ENCODE peak calls at places on chromosomes 12 and 14, in nine cellular contexts. X, K, P, G, T, H, Y, C and R are unnamed samples.

GRCh38 chr12:66296171-66296683 is 6.1 kb upstream of the HELB start:
- DNase-seq in P (no peak), C (no peak), X (no peak), H (no peak), K (no peak), G (no peak), Y (no peak), T (no peak), R (no peak)

GRCh38 chr12:112524676-112525425 is 106.1 kb downstream of the PTPN11 start:
- DNase-seq in H (no peak), X (peak), K (peak), T (no peak), P (no peak), G (no peak), C (peak), Y (peak), R (peak)

GRCh38 chr12:20376984-20377383 is 8.6 kb downstream of the PDE3A start:
- DNase-seq in G (no peak), Y (no peak), X (peak), H (no peak), K (peak), T (no peak), P (no peak), C (peak), R (peak)

GRCh38 chr12:29024117-29024516 is 125.0 kb upstream of the FAR2 start:
- DNase-seq in T (no peak), H (no peak), K (no peak), X (no peak), P (peak), C (no peak), Y (peak), G (no peak), R (no peak)

GRCh38 chr12:6954754-6955461 is 3.8 kb downstream of the PTPN6 start:
- DNase-seq in T (no peak), G (no peak), P (no peak), Y (no peak), H (no peak), K (no peak), X (no peak), C (no peak), R (no peak)

GRCh38 chr12:33763331-33763730 is 259.0 kb upstream of the ALG10 start:
- DNase-seq in T (no peak), Y (no peak), P (no peak), X (no peak), H (no peak), C (no peak), G (no peak), K (no peak), R (no peak)

GRCh38 chr14:105275267-105275946 is 25.4 kb downstream of the BRF1 start:
- DNase-seq in C (no peak), X (peak), Y (no peak), K (peak), H (no peak), G (peak), P (no peak), T (no peak), R (no peak)

GRCh38 chr12:106248849-106249371 is 1.1 kb upstream of the CKAP4 start:
- DNase-seq in Y (no peak), G (no peak), X (peak), K (peak), C (no peak), H (no peak), P (no peak), T (no peak), R (no peak)

GRCh38 chr14:67411820-67412421 is at the start of gene PLEK2:
- DNase-seq in P (no peak), K (peak), C (peak), H (peak), Y (peak), X (peak), T (no peak), G (no peak), R (peak)

GRCh38 chr14:34981743-34982420 is 910 bp upstream of the SRP54 start:
- DNase-seq in K (no peak), X (no peak), G (peak), C (peak), P (no peak), H (peak), T (no peak), Y (peak), R (peak)

GRCh38 chr12:57461326-57461903 is 1.8 kb downstream of the GLI1 start:
- DNase-seq in G (no peak), C (peak), K (peak), P (peak), H (peak), Y (peak), X (peak), T (peak), R (no peak)

GRCh38 chr14:53325176-53325806 is 172.2 kb upstream of the DDHD1 start:
- DNase-seq in H (no peak), Y (peak), G (no peak), T (no peak), P (no peak), X (no peak), K (peak), C (no peak), R (no peak)

GRCh38 chr14:102348376-102348775 is 14.3 kb downstream of the CINP start:
- DNase-seq in T (no peak), K (no peak), G (no peak), P (no peak), C (no peak), Y (no peak), X (no peak), H (no peak), R (no peak)

GRCh38 chr14:105879503-105879866 is 353.1 kb downstream of the TMEM121 start:
- DNase-seq in H (no peak), K (no peak), Y (no peak), T (no peak), G (no peak), P (no peak), C (no peak), X (no peak), R (no peak)

GRCh38 chr12:53300187-53300586 is 692 bp downstream of the MYG1 start:
- DNase-seq in H (no peak), G (peak), Y (peak), T (no peak), P (no peak), C (peak), K (peak), X (peak), R (no peak)

GRCh38 chr12:64714551-64714968 is 44.6 kb downstream of the GNS start:
- DNase-seq in H (no peak), Y (no peak), G (no peak), P (no peak), K (no peak), T (no peak), X (no peak), C (no peak), R (no peak)

DNA sequence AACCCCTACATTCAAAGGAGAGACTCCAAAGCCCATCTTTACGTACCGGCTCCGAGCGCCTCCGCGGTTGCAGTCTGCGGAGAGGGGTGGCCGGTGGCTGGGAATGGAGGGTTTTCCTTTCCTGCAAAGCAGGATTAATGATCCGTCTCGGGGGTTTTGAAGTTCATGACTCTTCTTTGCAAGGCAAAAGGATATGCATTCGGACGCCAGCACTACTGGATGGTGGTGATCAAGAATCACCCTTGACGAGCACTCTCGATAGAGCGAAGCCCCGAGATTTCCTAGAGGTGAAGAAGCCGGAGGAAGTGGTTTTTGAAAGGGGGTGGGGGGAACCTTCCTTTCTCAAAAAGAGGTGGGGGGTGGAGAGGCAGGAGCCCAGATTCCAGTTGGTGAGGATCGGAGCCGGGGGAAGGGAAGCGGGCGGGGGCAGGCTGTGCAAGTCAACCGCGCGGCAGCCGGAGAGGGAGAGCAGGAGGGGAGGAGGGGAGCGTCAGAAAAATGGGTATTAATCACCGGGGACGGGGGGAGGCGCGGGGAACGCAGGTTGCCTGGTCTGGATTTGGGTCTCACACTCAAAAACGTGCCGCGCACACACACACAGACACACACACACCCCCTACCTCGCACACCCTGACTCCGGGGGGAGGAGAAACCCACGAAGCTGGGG is at the start of gene GRIN2B:
- DNase-seq in C (peak), P (no peak), G (no peak), Y (peak), H (peak), X (no peak), K (no peak), T (no peak), R (peak)
- H3K4me3 ChIP-seq in C (peak), P (no peak), G (no peak), Y (peak), H (peak), X (no peak), K (no peak), T (no peak), R (peak)

DNA sequence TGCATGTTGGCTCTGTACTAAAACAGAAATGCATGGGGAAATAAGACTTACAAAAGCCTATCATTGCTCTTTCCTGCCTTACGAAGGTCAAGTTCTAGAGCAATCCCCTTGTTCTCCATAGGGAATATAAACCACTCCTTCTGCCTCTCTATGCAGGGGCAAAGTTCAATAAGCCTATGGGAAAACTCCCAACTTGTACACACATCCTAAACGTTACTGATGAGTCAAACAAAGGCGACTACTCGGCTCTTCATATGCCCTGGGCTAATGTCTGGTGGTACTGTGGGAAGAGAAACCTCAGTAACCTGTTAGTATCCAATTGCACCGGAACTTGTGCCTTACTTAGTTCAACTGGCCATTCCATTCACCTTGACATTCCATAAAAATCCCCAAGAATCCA is 32.7 kb downstream of the PRMT8 start:
- DNase-seq in K (no peak), H (peak), P (no peak), Y (no peak), G (no peak), X (no peak), C (no peak), T (no peak), R (no peak)
- TF ChIP-seq CTCF in K (no peak), H (no peak), P (no peak), Y (no peak), G (no peak), X (no peak), C (no peak), T (no peak), R (no peak)

DNA sequence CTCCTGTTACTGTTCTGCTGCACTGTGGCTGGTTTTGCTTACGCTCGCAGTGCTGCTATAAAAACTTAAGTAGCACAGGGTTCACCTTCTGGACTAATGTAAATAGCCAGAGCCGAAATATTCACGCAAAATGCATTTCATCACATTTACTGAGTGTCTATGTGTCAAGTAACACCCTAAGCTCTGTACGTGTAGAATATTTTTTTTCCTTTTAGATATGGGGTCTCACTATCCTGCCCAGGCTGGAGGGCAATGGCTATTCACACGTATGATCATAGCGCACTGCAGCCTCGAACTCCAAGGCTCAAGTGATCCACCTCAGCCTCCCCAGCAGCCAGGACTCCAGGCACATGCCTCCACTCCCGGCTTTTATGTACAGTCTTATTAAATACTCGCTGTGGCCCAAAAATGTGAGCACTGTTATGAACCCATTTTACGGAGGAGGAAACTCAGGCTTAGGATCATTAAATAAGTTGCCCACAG is 60.8 kb upstream of the RIMBP2 start:
- DNase-seq in G (no peak), T (no peak), P (no peak), H (no peak), Y (no peak), C (no peak), X (no peak), K (no peak), R (no peak)
- H3K4me3 ChIP-seq in G (peak), T (no peak), P (no peak), H (no peak), Y (no peak), C (no peak), X (no peak), K (no peak), R (no peak)

DNA sequence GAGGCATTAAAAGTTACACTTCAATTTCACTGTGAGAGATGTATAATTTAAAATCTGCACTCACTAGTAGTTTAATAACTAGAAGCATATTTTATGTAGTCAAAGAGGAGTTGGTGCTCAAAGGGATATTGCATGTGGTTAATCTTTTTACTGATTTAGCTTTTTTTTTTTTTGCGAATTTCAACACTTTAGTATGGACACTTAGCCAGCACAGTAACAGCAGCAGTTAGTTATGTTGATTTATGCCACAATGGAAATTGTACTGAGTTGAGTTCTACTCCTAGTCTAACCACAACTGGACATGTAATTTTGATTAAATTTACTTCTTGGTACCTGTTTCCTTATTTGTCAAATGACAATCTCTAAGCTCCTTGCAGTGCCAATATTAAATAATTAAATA is 104.2 kb downstream of the RERG start:
- DNase-seq in K (no peak), X (no peak), H (no peak), C (no peak), P (no peak), T (no peak), G (no peak), Y (no peak), R (no peak)
- TF ChIP-seq CTCF in K (no peak), X (no peak), H (no peak), C (no peak), P (no peak), T (no peak), G (no peak), Y (no peak), R (no peak)

GRCh38 chr12:52203126-52203921 is 11.5 kb upstream of the KRT80 start:
- DNase-seq in X (peak), H (peak), K (peak), G (no peak), P (no peak), T (peak), C (peak), Y (no peak), R (peak)
- H3K4me3 ChIP-seq in X (no peak), H (no peak), K (no peak), G (no peak), P (no peak), T (no peak), C (no peak), Y (no peak), R (no peak)

GRCh38 chr12:14395059-14395778 is 29.7 kb downstream of the ATF7IP start:
- DNase-seq in P (no peak), Y (no peak), X (no peak), H (no peak), C (no peak), K (no peak), G (no peak), T (no peak), R (no peak)
- TF ChIP-seq CTCF in P (no peak), Y (no peak), X (no peak), H (no peak), C (no peak), K (no peak), G (no peak), T (no peak), R (no peak)

GRCh38 chr12:3140284-3140683 is 63.1 kb downstream of the TSPAN9 start:
- DNase-seq in G (no peak), Y (no peak), C (no peak), K (no peak), T (no peak), X (no peak), H (no peak), P (no peak), R (no peak)
- H3K4me3 ChIP-seq in G (no peak), Y (no peak), C (no peak), K (no peak), T (no peak), X (no peak), H (no peak), P (no peak), R (no peak)

GRCh38 chr14:62126885-62127478 is 364.8 kb downstream of the SNAPC1 start:
- DNase-seq in P (peak), C (peak), G (peak), K (peak), Y (peak), X (peak), T (no peak), H (peak), R (peak)
- TF ChIP-seq CTCF in P (peak), C (peak), G (peak), K (peak), Y (peak), X (peak), T (peak), H (peak), R (peak)

GRCh38 chr12:111444706-111445310 is 39.1 kb downstream of the SH2B3 start:
- DNase-seq in Y (peak), K (no peak), T (peak), G (no peak), X (no peak), H (peak), P (no peak), C (no peak), R (peak)
- H3K4me3 ChIP-seq in Y (no peak), K (no peak), T (no peak), G (no peak), X (no peak), H (no peak), P (no peak), C (no peak), R (no peak)

GRCh38 chr12:119301367-119301766 is 33.2 kb upstream of the CCDC60 start:
- DNase-seq in T (no peak), K (no peak), H (no peak), P (no peak), C (no peak), X (no peak), G (no peak), Y (no peak), R (no peak)
- TF ChIP-seq CTCF in T (no peak), K (no peak), H (no peak), P (no peak), C (no peak), X (no peak), G (no peak), Y (no peak), R (no peak)